ENCODE peak calls at places on chromosomes 1 and 21, in five cellular contexts. N is K562, P is SK-N-SH, K is HCT116, Y is GM12878. H is an unnamed sample.

GRCh38 chr21:45184869-45185268 is 102.8 kb downstream of the POFUT2 start:
- DNase-seq in N (no peak), P (no peak), K (no peak), Y (no peak), H (no peak)

GRCh38 chr21:42248241-42248640 is 29.3 kb downstream of the ABCG1 start:
- DNase-seq in N (no peak), P (no peak), K (no peak), Y (no peak), H (no peak)

GRCh38 chr1:198933506-198933905 is 294.7 kb downstream of the PTPRC start:
- DNase-seq in N (no peak), P (no peak), K (no peak), Y (no peak), H (no peak)

GRCh38 chr1:47930215-47930885 is 66.8 kb downstream of the TRABD2B start:
- DNase-seq in N (no peak), P (peak; percentile 31), K (no peak), Y (no peak), H (no peak)

GRCh38 chr21:36591326-36591970 is 107.5 kb upstream of the SIM2 start:
- DNase-seq in N (no peak), P (no peak), K (no peak), Y (no peak), H (no peak)

GRCh38 chr21:32190491-32191144 is 88.2 kb downstream of the MIS18A start:
- DNase-seq in N (no peak), P (no peak), K (no peak), Y (peak; percentile 31), H (no peak)

GRCh38 chr21:40765771-40766170 is 81.2 kb downstream of the DSCAM start:
- DNase-seq in N (no peak), P (no peak), K (no peak), Y (no peak), H (no peak)

GRCh38 chr21:21216013-21216412 is 217.8 kb downstream of the NCAM2 start:
- DNase-seq in N (no peak), P (peak; percentile 28), K (no peak), Y (no peak), H (no peak)

GRCh38 chr1:231233735-231234417 is 7.1 kb upstream of the GNPAT start:
- DNase-seq in N (no peak), P (no peak), K (peak; percentile 75), Y (no peak), H (no peak)

GRCh38 chr1:155005076-155005971 is 2.7 kb downstream of the ZBTB7B start:
- DNase-seq in N (no peak), P (no peak), K (no peak), Y (no peak), H (no peak)

GRCh38 chr1:184160942-184161698 is 109.6 kb downstream of the TSEN15 start:
- DNase-seq in N (no peak), P (peak; percentile 30), K (no peak), Y (peak; percentile 42), H (no peak)

GRCh38 chr1:31605908-31606427 is 11.5 kb upstream of the HCRTR1 start:
- DNase-seq in N (peak; percentile 17), P (no peak), K (no peak), Y (peak; percentile 96), H (no peak)

GRCh38 chr1:205936316-205936715 is 6.9 kb downstream of the SLC26A9 start:
- DNase-seq in N (no peak), P (no peak), K (no peak), Y (no peak), H (no peak)

GRCh38 chr1:42052300-42052699 is 100.9 kb upstream of the GUCA2B start:
- DNase-seq in N (no peak), P (no peak), K (no peak), Y (no peak), H (no peak)

GRCh38 chr1:202129453-202130274 is 6.9 kb downstream of the GPR37L1 start:
- DNase-seq in N (no peak), P (no peak), K (no peak), Y (no peak), H (no peak)

GRCh38 chr1:233245191-233245765 is 50.2 kb downstream of the PCNX2 start:
- DNase-seq in N (no peak), P (no peak), K (no peak), Y (no peak), H (no peak)

GRCh38 chr1:153545067-153546055 is at the start of gene S100A4:
- DNase-seq in N (peak; percentile 94), P (peak; percentile 83), K (peak; percentile 87), Y (peak; percentile 46), H (peak; percentile 98)

GRCh38 chr1:166951050-166951449 is 24.3 kb downstream of the ILDR2 start:
- DNase-seq in N (no peak), P (no peak), K (no peak), Y (no peak), H (no peak)

GRCh38 chr1:12714710-12715500 is 1.0 kb upstream of the AADACL3 start:
- DNase-seq in N (no peak), P (no peak), K (no peak), Y (no peak), H (no peak)

GRCh38 chr1:226308166-226308722 is 720 bp downstream of the LIN9 start:
- DNase-seq in N (peak; percentile 73), P (no peak), K (no peak), Y (no peak), H (peak; percentile 41)

GRCh38 chr1:15328785-15329480 is 80.8 kb upstream of the EFHD2 start:
- DNase-seq in N (peak; percentile 66), P (peak; percentile 37), K (no peak), Y (no peak), H (no peak)

GRCh38 chr1:31811605-31812004 is 4.2 kb downstream of the SPOCD1 start:
- DNase-seq in N (peak; percentile 12), P (peak; percentile 91), K (no peak), Y (no peak), H (no peak)

GRCh38 chr21:42518216-42518615 is 4.6 kb downstream of the SLC37A1 start:
- DNase-seq in N (no peak), P (no peak), K (peak; percentile 92), Y (no peak), H (no peak)

GRCh38 chr1:179742717-179743678 is at the start of gene FAM163A:
- DNase-seq in N (no peak), P (peak; percentile 85), K (no peak), Y (no peak), H (peak; percentile 38)

GRCh38 chr1:198007687-198008627 is 90.8 kb downstream of the LHX9 start:
- DNase-seq in N (no peak), P (no peak), K (no peak), Y (no peak), H (no peak)

DNA sequence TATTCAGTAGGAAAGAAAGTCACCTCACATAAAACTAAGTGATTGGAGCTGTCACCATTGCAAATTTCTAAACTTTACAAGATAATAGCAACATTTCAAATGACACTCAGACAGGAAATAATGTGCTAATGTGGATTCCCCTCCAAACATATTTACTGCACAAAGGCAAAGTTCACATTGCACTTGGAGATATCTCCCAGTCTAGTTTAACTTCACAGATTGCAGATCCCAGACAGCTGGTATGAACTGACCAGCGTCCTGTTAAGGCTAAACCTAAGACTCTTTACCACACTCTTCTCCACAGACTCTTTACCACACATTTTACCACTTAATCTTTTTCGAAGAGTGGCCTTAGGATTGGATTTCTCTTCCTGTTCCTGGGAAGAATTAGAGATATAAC is 40.6 kb upstream of the HSD3B1 start:
- DNase-seq in N (no peak), P (no peak), K (no peak), Y (no peak), H (no peak)
- TF ChIP-seq JUND in N (no peak), P (no peak), K (no peak), Y (no peak), H (no peak)

GRCh38 chr1:151156515-151156819 is at the start of gene TNFAIP8L2:
- DNase-seq in N (no peak), P (no peak), K (no peak), Y (peak; percentile 32), H (no peak)
- TF ChIP-seq JUND in N (no peak), P (no peak), K (no peak), Y (no peak), H (no peak)

DNA sequence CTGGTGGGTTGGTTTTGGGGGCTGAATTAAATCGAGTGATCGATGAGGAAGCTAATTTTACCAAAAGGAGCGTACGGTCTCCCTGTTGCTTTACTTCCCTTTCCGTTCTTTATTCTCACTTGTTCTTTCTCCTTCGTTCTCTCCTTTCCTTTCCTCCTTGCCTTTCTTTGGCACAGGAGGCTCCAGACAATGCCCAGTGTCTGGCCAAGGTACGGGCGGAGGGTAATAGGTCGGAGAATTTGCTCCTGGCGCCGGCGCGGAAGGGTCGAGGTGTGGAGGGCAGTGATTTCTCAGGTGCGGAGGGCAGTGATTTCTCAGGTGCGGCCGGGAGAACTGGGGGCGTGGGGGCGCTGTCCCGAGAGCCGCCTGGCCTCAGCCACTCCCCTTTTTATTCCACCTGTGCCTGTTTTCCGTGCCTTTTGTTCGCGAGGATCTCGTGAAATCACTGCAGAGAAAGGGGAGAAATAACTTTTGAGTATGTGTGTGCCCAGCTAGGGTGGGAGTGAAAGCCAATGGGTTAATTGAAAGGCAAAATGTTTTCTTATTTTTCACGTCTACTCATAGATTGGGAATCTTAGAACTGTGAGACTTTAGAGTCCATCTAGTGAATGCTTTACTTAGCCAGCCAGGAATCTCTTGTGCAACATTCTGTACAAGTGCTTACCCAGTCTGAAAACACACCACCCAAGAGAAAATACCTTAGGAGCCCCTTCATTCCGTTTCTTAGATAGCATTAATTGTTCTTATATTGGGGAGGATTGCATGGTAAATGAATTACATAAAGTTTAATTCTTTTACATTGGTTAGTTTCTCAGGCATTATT is 1.3 kb downstream of the FNBP1L start:
- DNase-seq in N (no peak), P (peak; percentile 44), K (no peak), Y (no peak), H (peak; percentile 45)
- TF ChIP-seq JUND in N (no peak), P (no peak), K (no peak), Y (no peak), H (no peak)

DNA sequence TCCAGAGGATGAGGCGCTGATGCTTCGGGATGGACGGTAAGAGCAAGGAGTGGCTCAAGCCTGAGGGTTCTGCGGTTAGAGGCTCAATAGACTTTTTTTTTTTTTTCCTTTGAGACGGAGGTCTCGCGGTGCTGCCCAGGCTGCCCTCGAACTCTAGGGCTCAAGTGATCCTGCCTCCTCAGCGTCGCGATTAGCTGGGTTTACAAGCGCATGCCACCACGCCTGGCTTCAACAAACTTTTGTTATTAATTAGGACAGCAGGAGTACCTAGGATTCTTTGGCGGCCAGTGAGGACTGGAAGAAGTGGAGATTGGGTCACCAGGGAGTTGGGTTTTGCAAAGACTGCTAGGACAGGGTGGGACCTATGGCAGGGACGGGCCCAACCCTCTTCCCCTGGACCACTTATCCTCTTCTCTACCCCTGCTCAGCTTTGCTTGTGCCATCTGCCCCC is 587 bp downstream of the SCNM1 start:
- DNase-seq in N (no peak), P (peak; percentile 47), K (no peak), Y (no peak), H (no peak)
- TF ChIP-seq JUND in N (no peak), P (no peak), K (no peak), Y (no peak), H (no peak)

H was measured in T47D.